ENCODE peak calls at places on chromosomes 16 and 17, in seven cellular contexts. One of them, this sample, is unnamed.

GRCh38 chr17:48163809-48164208 is 56.2 kb downstream of the SNX11 start:
- DNase-seq in ureter: no peak
- DNase-seq in DMS53: peak
- DNase-seq in HTR-8/SVneo: peak
- DNase-seq in T-helper 17 cell: no peak
- DNase-seq in stimulated activated CD4-positive, alpha-beta T cell treated with anti-CD3 and anti-CD28 coated beads, Interleukin-1b, Interleukin-23, amount 100 ng/mL, for 1 hour: no peak
- DNase-seq in iris pigment epithelial cell: no peak
- DNase-seq in this sample: no peak

GRCh38 chr16:2475413-2476344 is 752 bp downstream of the TBC1D24 start:
- DNase-seq in ureter: peak
- DNase-seq in DMS53: peak
- DNase-seq in HTR-8/SVneo: no peak
- DNase-seq in T-helper 17 cell: no peak
- DNase-seq in stimulated activated CD4-positive, alpha-beta T cell treated with anti-CD3 and anti-CD28 coated beads, Interleukin-1b, Interleukin-23, amount 100 ng/mL, for 1 hour: no peak
- DNase-seq in iris pigment epithelial cell: no peak
- DNase-seq in this sample: no peak

GRCh38 chr16:47779201-47780016 is 318.3 kb downstream of the PHKB start:
- DNase-seq in ureter: no peak
- DNase-seq in DMS53: peak
- DNase-seq in HTR-8/SVneo: no peak
- DNase-seq in T-helper 17 cell: no peak
- DNase-seq in stimulated activated CD4-positive, alpha-beta T cell treated with anti-CD3 and anti-CD28 coated beads, Interleukin-1b, Interleukin-23, amount 100 ng/mL, for 1 hour: no peak
- DNase-seq in iris pigment epithelial cell: peak
- DNase-seq in this sample: no peak

GRCh38 chr17:69928586-69928985 is 146.4 kb upstream of the KCNJ16 start:
- DNase-seq in ureter: no peak
- DNase-seq in DMS53: peak
- DNase-seq in HTR-8/SVneo: no peak
- DNase-seq in T-helper 17 cell: no peak
- DNase-seq in stimulated activated CD4-positive, alpha-beta T cell treated with anti-CD3 and anti-CD28 coated beads, Interleukin-1b, Interleukin-23, amount 100 ng/mL, for 1 hour: no peak
- DNase-seq in iris pigment epithelial cell: no peak
- DNase-seq in this sample: no peak

GRCh38 chr17:32484628-32485027 is 2.2 kb upstream of the CDK5R1 start:
- DNase-seq in ureter: no peak
- DNase-seq in DMS53: no peak
- DNase-seq in HTR-8/SVneo: no peak
- DNase-seq in T-helper 17 cell: no peak
- DNase-seq in stimulated activated CD4-positive, alpha-beta T cell treated with anti-CD3 and anti-CD28 coated beads, Interleukin-1b, Interleukin-23, amount 100 ng/mL, for 1 hour: no peak
- DNase-seq in iris pigment epithelial cell: no peak
- DNase-seq in this sample: no peak

GRCh38 chr17:7959503-7960253 is 27.7 kb downstream of the CNTROB start:
- DNase-seq in ureter: no peak
- DNase-seq in DMS53: no peak
- DNase-seq in HTR-8/SVneo: no peak
- DNase-seq in T-helper 17 cell: no peak
- DNase-seq in stimulated activated CD4-positive, alpha-beta T cell treated with anti-CD3 and anti-CD28 coated beads, Interleukin-1b, Interleukin-23, amount 100 ng/mL, for 1 hour: no peak
- DNase-seq in iris pigment epithelial cell: peak
- DNase-seq in this sample: no peak

GRCh38 chr16:52561910-52562741 is 15.2 kb upstream of the TOX3 start:
- DNase-seq in ureter: no peak
- DNase-seq in DMS53: peak
- DNase-seq in HTR-8/SVneo: no peak
- DNase-seq in T-helper 17 cell: no peak
- DNase-seq in stimulated activated CD4-positive, alpha-beta T cell treated with anti-CD3 and anti-CD28 coated beads, Interleukin-1b, Interleukin-23, amount 100 ng/mL, for 1 hour: no peak
- DNase-seq in iris pigment epithelial cell: no peak
- DNase-seq in this sample: no peak

GRCh38 chr17:68937890-68938514 is 17.2 kb downstream of the ABCA8 start:
- DNase-seq in ureter: no peak
- DNase-seq in DMS53: no peak
- DNase-seq in HTR-8/SVneo: no peak
- DNase-seq in T-helper 17 cell: no peak
- DNase-seq in stimulated activated CD4-positive, alpha-beta T cell treated with anti-CD3 and anti-CD28 coated beads, Interleukin-1b, Interleukin-23, amount 100 ng/mL, for 1 hour: no peak
- DNase-seq in iris pigment epithelial cell: no peak
- DNase-seq in this sample: no peak

GRCh38 chr17:62658136-62658535 is 30.7 kb downstream of the MRC2 start:
- DNase-seq in ureter: no peak
- DNase-seq in DMS53: no peak
- DNase-seq in HTR-8/SVneo: no peak
- DNase-seq in T-helper 17 cell: no peak
- DNase-seq in stimulated activated CD4-positive, alpha-beta T cell treated with anti-CD3 and anti-CD28 coated beads, Interleukin-1b, Interleukin-23, amount 100 ng/mL, for 1 hour: no peak
- DNase-seq in iris pigment epithelial cell: no peak
- DNase-seq in this sample: no peak

GRCh38 chr17:7250655-7251329 is 742 bp downstream of the CTDNEP1 start:
- DNase-seq in ureter: no peak
- DNase-seq in DMS53: no peak
- DNase-seq in HTR-8/SVneo: no peak
- DNase-seq in T-helper 17 cell: no peak
- DNase-seq in stimulated activated CD4-positive, alpha-beta T cell treated with anti-CD3 and anti-CD28 coated beads, Interleukin-1b, Interleukin-23, amount 100 ng/mL, for 1 hour: no peak
- DNase-seq in iris pigment epithelial cell: no peak
- DNase-seq in this sample: no peak

GRCh38 chr17:63772801-63773271 is 561 bp downstream of the CCDC47 start:
- DNase-seq in ureter: no peak
- DNase-seq in DMS53: no peak
- DNase-seq in HTR-8/SVneo: no peak
- DNase-seq in T-helper 17 cell: no peak
- DNase-seq in stimulated activated CD4-positive, alpha-beta T cell treated with anti-CD3 and anti-CD28 coated beads, Interleukin-1b, Interleukin-23, amount 100 ng/mL, for 1 hour: no peak
- DNase-seq in iris pigment epithelial cell: peak
- DNase-seq in this sample: no peak

GRCh38 chr16:14309001-14309886 is 238.1 kb downstream of the MRTFB start:
- DNase-seq in ureter: peak
- DNase-seq in DMS53: peak
- DNase-seq in HTR-8/SVneo: no peak
- DNase-seq in T-helper 17 cell: no peak
- DNase-seq in stimulated activated CD4-positive, alpha-beta T cell treated with anti-CD3 and anti-CD28 coated beads, Interleukin-1b, Interleukin-23, amount 100 ng/mL, for 1 hour: no peak
- DNase-seq in iris pigment epithelial cell: no peak
- DNase-seq in this sample: no peak

GRCh38 chr16:5738586-5738985 is 641.0 kb upstream of the EEF2KMT start:
- DNase-seq in ureter: no peak
- DNase-seq in DMS53: no peak
- DNase-seq in HTR-8/SVneo: no peak
- DNase-seq in T-helper 17 cell: no peak
- DNase-seq in stimulated activated CD4-positive, alpha-beta T cell treated with anti-CD3 and anti-CD28 coated beads, Interleukin-1b, Interleukin-23, amount 100 ng/mL, for 1 hour: no peak
- DNase-seq in iris pigment epithelial cell: no peak
- DNase-seq in this sample: no peak

GRCh38 chr16:19696312-19696711 is 21.7 kb downstream of the KNOP1 start:
- DNase-seq in ureter: peak
- DNase-seq in DMS53: peak
- DNase-seq in HTR-8/SVneo: no peak
- DNase-seq in T-helper 17 cell: no peak
- DNase-seq in stimulated activated CD4-positive, alpha-beta T cell treated with anti-CD3 and anti-CD28 coated beads, Interleukin-1b, Interleukin-23, amount 100 ng/mL, for 1 hour: no peak
- DNase-seq in iris pigment epithelial cell: peak
- DNase-seq in this sample: no peak

GRCh38 chr17:47959825-47960655 is 2.4 kb upstream of the PRR15L start:
- DNase-seq in ureter: no peak
- DNase-seq in DMS53: peak
- DNase-seq in HTR-8/SVneo: no peak
- DNase-seq in T-helper 17 cell: no peak
- DNase-seq in stimulated activated CD4-positive, alpha-beta T cell treated with anti-CD3 and anti-CD28 coated beads, Interleukin-1b, Interleukin-23, amount 100 ng/mL, for 1 hour: no peak
- DNase-seq in iris pigment epithelial cell: no peak
- DNase-seq in this sample: no peak

GRCh38 chr17:7038025-7038862 is 2.4 kb downstream of the SLC16A13 start:
- DNase-seq in ureter: no peak
- DNase-seq in DMS53: no peak
- DNase-seq in HTR-8/SVneo: no peak
- DNase-seq in T-helper 17 cell: no peak
- DNase-seq in stimulated activated CD4-positive, alpha-beta T cell treated with anti-CD3 and anti-CD28 coated beads, Interleukin-1b, Interleukin-23, amount 100 ng/mL, for 1 hour: no peak
- DNase-seq in iris pigment epithelial cell: no peak
- DNase-seq in this sample: no peak

GRCh38 chr16:85642762-85643281 is 29.7 kb downstream of the GSE1 start:
- DNase-seq in ureter: no peak
- DNase-seq in DMS53: peak
- DNase-seq in HTR-8/SVneo: no peak
- DNase-seq in T-helper 17 cell: no peak
- DNase-seq in stimulated activated CD4-positive, alpha-beta T cell treated with anti-CD3 and anti-CD28 coated beads, Interleukin-1b, Interleukin-23, amount 100 ng/mL, for 1 hour: no peak
- DNase-seq in iris pigment epithelial cell: no peak
- DNase-seq in this sample: no peak

GRCh38 chr17:82808921-82809905 is 30.6 kb downstream of the ZNF750 start:
- DNase-seq in ureter: no peak
- DNase-seq in DMS53: no peak
- DNase-seq in HTR-8/SVneo: no peak
- DNase-seq in T-helper 17 cell: no peak
- DNase-seq in stimulated activated CD4-positive, alpha-beta T cell treated with anti-CD3 and anti-CD28 coated beads, Interleukin-1b, Interleukin-23, amount 100 ng/mL, for 1 hour: no peak
- DNase-seq in iris pigment epithelial cell: peak
- DNase-seq in this sample: no peak

GRCh38 chr17:33291248-33292183 is 1.6 kb downstream of the ASIC2 start:
- DNase-seq in ureter: no peak
- DNase-seq in DMS53: no peak
- DNase-seq in HTR-8/SVneo: no peak
- DNase-seq in T-helper 17 cell: no peak
- DNase-seq in stimulated activated CD4-positive, alpha-beta T cell treated with anti-CD3 and anti-CD28 coated beads, Interleukin-1b, Interleukin-23, amount 100 ng/mL, for 1 hour: no peak
- DNase-seq in iris pigment epithelial cell: peak
- DNase-seq in this sample: no peak

GRCh38 chr17:57600092-57600491 is 145.0 kb downstream of the CCDC182 start:
- DNase-seq in ureter: no peak
- DNase-seq in DMS53: no peak
- DNase-seq in HTR-8/SVneo: no peak
- DNase-seq in T-helper 17 cell: no peak
- DNase-seq in stimulated activated CD4-positive, alpha-beta T cell treated with anti-CD3 and anti-CD28 coated beads, Interleukin-1b, Interleukin-23, amount 100 ng/mL, for 1 hour: no peak
- DNase-seq in iris pigment epithelial cell: peak
- DNase-seq in this sample: no peak

GRCh38 chr17:11240041-11240801 is 792 bp upstream of the SHISA6 start:
- DNase-seq in ureter: peak
- DNase-seq in DMS53: no peak
- DNase-seq in HTR-8/SVneo: no peak
- DNase-seq in T-helper 17 cell: no peak
- DNase-seq in stimulated activated CD4-positive, alpha-beta T cell treated with anti-CD3 and anti-CD28 coated beads, Interleukin-1b, Interleukin-23, amount 100 ng/mL, for 1 hour: no peak
- DNase-seq in iris pigment epithelial cell: peak
- DNase-seq in this sample: no peak

GRCh38 chr17:13759936-13760335 is 158.2 kb upstream of the HS3ST3A1 start:
- DNase-seq in ureter: no peak
- DNase-seq in DMS53: no peak
- DNase-seq in HTR-8/SVneo: no peak
- DNase-seq in T-helper 17 cell: no peak
- DNase-seq in stimulated activated CD4-positive, alpha-beta T cell treated with anti-CD3 and anti-CD28 coated beads, Interleukin-1b, Interleukin-23, amount 100 ng/mL, for 1 hour: no peak
- DNase-seq in iris pigment epithelial cell: no peak
- DNase-seq in this sample: no peak

GRCh38 chr17:14515015-14515414 is 214.1 kb downstream of the HS3ST3B1 start:
- DNase-seq in ureter: no peak
- DNase-seq in DMS53: no peak
- DNase-seq in HTR-8/SVneo: no peak
- DNase-seq in T-helper 17 cell: no peak
- DNase-seq in stimulated activated CD4-positive, alpha-beta T cell treated with anti-CD3 and anti-CD28 coated beads, Interleukin-1b, Interleukin-23, amount 100 ng/mL, for 1 hour: no peak
- DNase-seq in iris pigment epithelial cell: no peak
- DNase-seq in this sample: no peak

GRCh38 chr16:11497851-11498289 is 88.8 kb downstream of the LITAF start:
- DNase-seq in ureter: peak
- DNase-seq in DMS53: peak
- DNase-seq in HTR-8/SVneo: no peak
- DNase-seq in T-helper 17 cell: no peak
- DNase-seq in stimulated activated CD4-positive, alpha-beta T cell treated with anti-CD3 and anti-CD28 coated beads, Interleukin-1b, Interleukin-23, amount 100 ng/mL, for 1 hour: no peak
- DNase-seq in iris pigment epithelial cell: peak
- DNase-seq in this sample: no peak

GRCh38 chr17:20938244-20938643 is 104.6 kb downstream of the USP22 start:
- DNase-seq in ureter: no peak
- DNase-seq in DMS53: no peak
- DNase-seq in HTR-8/SVneo: no peak
- DNase-seq in T-helper 17 cell: no peak
- DNase-seq in stimulated activated CD4-positive, alpha-beta T cell treated with anti-CD3 and anti-CD28 coated beads, Interleukin-1b, Interleukin-23, amount 100 ng/mL, for 1 hour: no peak
- DNase-seq in iris pigment epithelial cell: no peak
- DNase-seq in this sample: no peak

GRCh38 chr16:12410842-12411490 is 392.7 kb downstream of the CPPED1 start:
- DNase-seq in ureter: no peak
- DNase-seq in DMS53: no peak
- DNase-seq in HTR-8/SVneo: no peak
- DNase-seq in T-helper 17 cell: no peak
- DNase-seq in stimulated activated CD4-positive, alpha-beta T cell treated with anti-CD3 and anti-CD28 coated beads, Interleukin-1b, Interleukin-23, amount 100 ng/mL, for 1 hour: no peak
- DNase-seq in iris pigment epithelial cell: no peak
- DNase-seq in this sample: no peak

GRCh38 chr17:50539762-50540440 is 7.1 kb upstream of the SPATA20 start:
- DNase-seq in ureter: peak
- DNase-seq in DMS53: peak
- DNase-seq in HTR-8/SVneo: no peak
- DNase-seq in T-helper 17 cell: no peak
- DNase-seq in stimulated activated CD4-positive, alpha-beta T cell treated with anti-CD3 and anti-CD28 coated beads, Interleukin-1b, Interleukin-23, amount 100 ng/mL, for 1 hour: no peak
- DNase-seq in iris pigment epithelial cell: no peak
- DNase-seq in this sample: no peak

GRCh38 chr16:1165511-1165910 is 12.6 kb downstream of the CACNA1H start:
- DNase-seq in ureter: no peak
- DNase-seq in DMS53: no peak
- DNase-seq in HTR-8/SVneo: no peak
- DNase-seq in T-helper 17 cell: no peak
- DNase-seq in stimulated activated CD4-positive, alpha-beta T cell treated with anti-CD3 and anti-CD28 coated beads, Interleukin-1b, Interleukin-23, amount 100 ng/mL, for 1 hour: no peak
- DNase-seq in iris pigment epithelial cell: no peak
- DNase-seq in this sample: no peak